ENCODE peak calls at places on chromosome 14, in six cellular contexts. D, P, E, U, M and L are unnamed samples.

GRCh38 chr14:76834296-76834695 is 8.1 kb downstream of the LRRC74A start:
- DNase-seq in D (peak), M (no peak), P (no peak), U (no peak), E (no peak), L (no peak)

GRCh38 chr14:85416771-85417170 is 113.2 kb upstream of the FLRT2 start:
- DNase-seq in D (no peak), E (peak), P (peak), M (peak), U (peak), L (no peak)

GRCh38 chr14:95524706-95525512 is 8.5 kb upstream of the SYNE3 start:
- DNase-seq in E (no peak), M (no peak), P (peak), D (no peak), U (no peak), L (no peak)

GRCh38 chr14:54503476-54503875 is 6.2 kb upstream of the CGRRF1 start:
- DNase-seq in D (no peak), U (peak), P (peak), E (no peak), M (no peak), L (no peak)

GRCh38 chr14:29925106-29925722 is 2.4 kb downstream of the PRKD1 start:
- DNase-seq in U (peak), P (no peak), D (no peak), E (no peak), M (peak), L (no peak)

GRCh38 chr14:100156776-100157175 is 2.7 kb downstream of the DEGS2 start:
- DNase-seq in P (no peak), D (no peak), U (no peak), E (no peak), M (no peak), L (no peak)

GRCh38 chr14:51093371-51094281 is 1.3 kb downstream of the TRIM9 start:
- DNase-seq in U (no peak), E (no peak), M (no peak), D (no peak), P (no peak), L (no peak)

GRCh38 chr14:50242566-50243288 is 11.3 kb upstream of the SOS2 start:
- DNase-seq in P (no peak), E (no peak), D (no peak), M (no peak), U (no peak), L (no peak)

GRCh38 chr14:93076755-93077154 is 39.0 kb downstream of the ITPK1 start:
- DNase-seq in P (no peak), U (no peak), M (no peak), E (no peak), D (no peak), L (no peak)

GRCh38 chr14:55807059-55807499 is 227.1 kb downstream of the KTN1 start:
- DNase-seq in P (no peak), D (peak), U (peak), E (no peak), M (no peak), L (no peak)

GRCh38 chr14:90959344-90959743 is 101.1 kb downstream of the RPS6KA5 start:
- DNase-seq in E (no peak), D (no peak), M (no peak), U (no peak), P (no peak), L (no peak)

GRCh38 chr14:71536927-71537772 is 395.1 kb upstream of the RGS6 start:
- DNase-seq in D (no peak), P (no peak), E (no peak), M (no peak), U (no peak), L (no peak)

GRCh38 chr14:22781606-22782000 is 15.1 kb downstream of the OXA1L start:
- DNase-seq in P (no peak), E (no peak), M (no peak), D (no peak), U (no peak), L (no peak)

GRCh38 chr14:76955575-76956252 is 72.8 kb downstream of the IRF2BPL start:
- DNase-seq in E (no peak), P (peak), U (no peak), D (no peak), M (no peak), L (peak)

GRCh38 chr14:47012533-47012932 is 361.0 kb upstream of the RPL10L start:
- DNase-seq in D (no peak), M (no peak), E (no peak), U (no peak), P (no peak), L (no peak)

GRCh38 chr14:101130861-101131260 is 227.3 kb upstream of the RTL1 start:
- DNase-seq in D (no peak), M (no peak), E (no peak), U (no peak), P (no peak), L (peak)

GRCh38 chr14:77529963-77530362 is 31.3 kb upstream of the ISM2 start:
- DNase-seq in E (no peak), M (no peak), D (no peak), P (no peak), U (no peak), L (no peak)

GRCh38 chr14:64707661-64708060 is 3.4 kb downstream of the PLEKHG3 start:
- DNase-seq in P (peak), D (peak), M (peak), E (no peak), U (peak), L (no peak)

GRCh38 chr14:63852271-63852816 is 460 bp upstream of the SYNE2 start:
- DNase-seq in M (no peak), D (no peak), E (no peak), P (no peak), U (peak), L (no peak)

GRCh38 chr14:51185180-51185579 is 54.9 kb upstream of the TMX1 start:
- DNase-seq in D (no peak), P (peak), U (no peak), M (no peak), E (no peak), L (no peak)

GRCh38 chr14:105857816-105858675 is 331.7 kb downstream of the TMEM121 start:
- DNase-seq in M (no peak), P (peak), U (no peak), E (no peak), D (no peak), L (peak)

GRCh38 chr14:102941419-102942011 is 19.1 kb downstream of the AMN start:
- DNase-seq in D (no peak), E (no peak), M (no peak), P (no peak), U (no peak), L (no peak)

GRCh38 chr14:88929656-88930436 is 105.4 kb downstream of the TTC8 start:
- DNase-seq in M (no peak), U (no peak), P (peak), E (no peak), D (no peak), L (no peak)

GRCh38 chr14:76773956-76774355 is 12.7 kb downstream of the VASH1 start:
- DNase-seq in E (no peak), P (no peak), M (no peak), U (no peak), D (no peak), L (no peak)

GRCh38 chr14:21048638-21049037 is 6.5 kb downstream of the RNASE7 start:
- DNase-seq in U (peak), M (no peak), E (no peak), P (no peak), D (no peak), L (no peak)

GRCh38 chr14:24103451-24103850 is 9.3 kb downstream of the PCK2 start:
- DNase-seq in P (no peak), M (no peak), E (no peak), D (no peak), U (no peak), L (no peak)

GRCh38 chr14:69999246-69999645 is 120.0 kb downstream of the SMOC1 start:
- DNase-seq in P (no peak), E (no peak), M (peak), D (peak), U (peak), L (no peak)

GRCh38 chr14:90886297-90886830 is 70.1 kb upstream of the TTC7B start:
- DNase-seq in P (no peak), M (no peak), D (no peak), U (no peak), E (no peak), L (no peak)

GRCh38 chr14:105120056-105120455 is 48.5 kb downstream of the JAG2 start:
- DNase-seq in M (no peak), E (no peak), D (no peak), P (no peak), U (no peak), L (no peak)

GRCh38 chr14:99564256-99564902 is 39.6 kb downstream of the CCDC85C start:
- DNase-seq in E (no peak), D (no peak), P (no peak), U (peak), M (peak), L (no peak)

GRCh38 chr14:88667555-88668273 is 104.9 kb downstream of the ZC3H14 start:
- DNase-seq in E (peak), M (peak), D (peak), U (peak), P (peak), L (peak)

GRCh38 chr14:52998376-52999010 is 47.6 kb upstream of the FERMT2 start:
- DNase-seq in D (no peak), M (peak), U (peak), E (no peak), P (no peak), L (no peak)

GRCh38 chr14:100391777-100392176 is 68.6 kb downstream of the SLC25A47 start:
- DNase-seq in M (no peak), D (no peak), P (no peak), U (no peak), E (no peak), L (no peak)

GRCh38 chr14:102187044-102187443 is 47.3 kb downstream of the WDR20 start:
- DNase-seq in E (no peak), M (peak), P (no peak), U (peak), D (peak), L (no peak)

GRCh38 chr14:101508948-101509729 is 52.2 kb upstream of the DIO3 start:
- DNase-seq in E (no peak), P (no peak), M (no peak), U (no peak), D (no peak), L (peak)

GRCh38 chr14:71497645-71498086 is 434.6 kb upstream of the RGS6 start:
- DNase-seq in U (peak), D (no peak), M (peak), P (no peak), E (no peak), L (no peak)

GRCh38 chr14:84225243-84225642 is 1304.7 kb upstream of the FLRT2 start:
- DNase-seq in M (no peak), P (no peak), E (no peak), D (no peak), U (peak), L (no peak)

GRCh38 chr14:98140862-98141261 is 1131.1 kb downstream of the BCL11B start:
- DNase-seq in M (no peak), E (no peak), D (no peak), U (no peak), P (no peak), L (no peak)

GRCh38 chr14:98137626-98138025 is 1134.4 kb downstream of the BCL11B start:
- DNase-seq in D (no peak), E (no peak), M (no peak), P (no peak), U (no peak), L (no peak)

GRCh38 chr14:98136420-98136819 is 1135.6 kb downstream of the BCL11B start:
- DNase-seq in M (no peak), D (no peak), U (no peak), E (no peak), P (no peak), L (no peak)

GRCh38 chr14:98136019-98136418 is 1136.0 kb downstream of the BCL11B start:
- DNase-seq in D (no peak), E (no peak), U (no peak), P (no peak), M (no peak), L (no peak)

DNA sequence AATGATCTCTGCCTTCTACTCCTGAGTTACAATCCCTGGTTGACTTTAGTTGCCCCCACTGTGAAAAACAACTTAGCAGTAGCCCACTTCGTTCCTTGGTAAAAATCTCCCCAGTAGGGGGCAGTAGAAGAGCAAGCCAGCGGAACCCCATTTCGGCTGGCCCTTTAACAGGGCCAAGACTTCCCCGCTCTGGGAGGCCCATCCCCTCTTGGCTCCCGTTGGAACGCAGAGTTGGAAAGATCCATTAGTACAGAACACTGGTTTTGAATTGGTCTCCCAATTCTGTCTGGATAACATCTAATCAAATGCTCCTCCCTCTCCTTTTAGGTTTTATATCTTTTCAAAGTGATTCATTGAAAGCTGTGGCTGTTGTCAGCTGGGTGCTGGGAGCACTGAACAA is 1133.3 kb downstream of the BCL11B start:
- DNase-seq in M (no peak), D (no peak), U (peak), P (peak), E (peak), L (no peak)
- TF ChIP-seq CTCF in M (no peak), D (peak), U (no peak), P (peak), E (peak), L (peak)

GRCh38 chr14:81681466-81681865 is 147.8 kb upstream of the SEL1L start:
- DNase-seq in E (no peak), P (no peak), D (no peak), M (no peak), U (no peak), L (no peak)

GRCh38 chr14:81676395-81676794 is 142.7 kb upstream of the SEL1L start:
- DNase-seq in P (no peak), D (no peak), U (no peak), E (no peak), M (no peak), L (no peak)

GRCh38 chr14:81676879-81677278 is 143.2 kb upstream of the SEL1L start:
- DNase-seq in D (no peak), M (no peak), U (no peak), P (no peak), E (no peak), L (no peak)

GRCh38 chr14:81679226-81679625 is 145.6 kb upstream of the SEL1L start:
- DNase-seq in E (no peak), P (no peak), M (no peak), D (no peak), U (no peak), L (no peak)

GRCh38 chr14:81677736-81678135 is 144.1 kb upstream of the SEL1L start:
- DNase-seq in P (no peak), M (no peak), D (no peak), U (no peak), E (no peak), L (no peak)
- TF ChIP-seq CTCF in P (no peak), M (no peak), D (no peak), U (no peak), E (no peak), L (no peak)

GRCh38 chr14:35444104-35444503 is 39.6 kb upstream of the NFKBIA start:
- DNase-seq in M (no peak), D (no peak), U (no peak), E (no peak), P (no peak), L (no peak)

GRCh38 chr14:35435177-35435576 is 30.6 kb upstream of the NFKBIA start:
- DNase-seq in E (no peak), M (no peak), D (no peak), U (no peak), P (no peak), L (no peak)

GRCh38 chr14:35441160-35441559 is 36.6 kb upstream of the NFKBIA start:
- DNase-seq in P (no peak), M (no peak), U (no peak), E (no peak), D (no peak), L (no peak)

GRCh38 chr14:35438910-35439713 is 34.6 kb upstream of the NFKBIA start:
- DNase-seq in M (no peak), E (no peak), U (peak), P (peak), D (no peak), L (no peak)
- TF ChIP-seq CTCF in M (peak), E (peak), U (peak), P (peak), D (peak), L (peak)

DNA sequence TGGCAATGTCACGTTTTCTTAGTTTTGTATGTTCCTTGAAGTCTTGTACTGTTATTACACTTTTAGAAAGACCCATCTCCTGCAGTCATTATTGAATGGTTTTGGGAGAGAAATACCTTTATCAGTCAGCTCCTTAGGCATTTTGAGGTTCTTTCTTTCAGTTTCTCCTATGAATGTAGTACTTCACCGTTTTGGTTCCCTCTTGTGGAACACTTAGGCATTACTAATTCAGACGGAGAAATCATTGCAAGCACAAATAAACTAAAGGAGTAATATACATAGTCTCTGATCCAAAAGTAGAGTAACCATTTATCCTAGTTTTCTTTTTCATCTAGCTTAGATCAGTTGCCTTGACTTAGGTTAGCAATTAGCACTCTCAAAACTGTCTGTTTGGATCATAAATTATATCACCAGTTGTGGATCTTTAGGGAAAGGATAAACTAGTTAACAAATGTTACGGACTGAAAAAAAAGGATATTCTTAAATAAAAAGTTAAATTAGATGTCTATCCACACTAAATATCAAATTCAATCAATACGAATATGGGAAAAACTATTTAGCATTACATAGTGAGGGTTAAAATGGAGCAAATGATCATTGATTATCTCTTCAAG is 1538.3 kb upstream of the SEL1L start:
- DNase-seq in P (peak), U (no peak), E (no peak), M (no peak), D (no peak), L (no peak)
- TF ChIP-seq CTCF in P (peak), U (peak), E (no peak), M (peak), D (peak), L (peak)

GRCh38 chr14:39432619-39433451 is 602 bp upstream of the FBXO33 start:
- DNase-seq in E (peak), U (peak), D (peak), P (peak), M (no peak), L (peak)
- TF ChIP-seq CTCF in E (no peak), U (no peak), D (peak), P (no peak), M (peak), L (no peak)